ENCODE peak calls at places on chromosomes 5 and 9, in eight cellular contexts. B, C, U, W, T, Z, G and P are unnamed samples.

GRCh38 chr9:13901176-13901575 is 412.8 kb downstream of the NFIB start:
- DNase-seq in B (no peak), W (no peak), T (no peak), U (no peak), G (no peak), C (no peak), Z (no peak), P (no peak)

GRCh38 chr9:72442212-72442607 is 77.2 kb upstream of the ZFAND5 start:
- DNase-seq in W (no peak), C (peak; percentile 73), G (no peak), U (peak; percentile 86), B (no peak), T (no peak), Z (no peak), P (peak; percentile 88)

GRCh38 chr5:3615829-3616228 is 20.2 kb downstream of the IRX1 start:
- DNase-seq in G (no peak), Z (no peak), U (no peak), W (no peak), T (no peak), C (no peak), B (no peak), P (no peak)

GRCh38 chr9:77648458-77649108 is 461 bp upstream of the GNA14 start:
- DNase-seq in B (peak; percentile 90), U (peak; percentile 24), W (no peak), C (no peak), G (peak; percentile 23), Z (peak; percentile 68), T (no peak), P (peak; percentile 36)

GRCh38 chr5:64872044-64872443 is 103.3 kb downstream of the CWC27 start:
- DNase-seq in W (no peak), C (no peak), U (peak; percentile 31), T (no peak), Z (no peak), B (no peak), G (no peak), P (peak; percentile 8)

GRCh38 chr9:35548571-35548970 is 56.5 kb upstream of the TESK1 start:
- DNase-seq in G (no peak), B (no peak), C (no peak), U (peak; percentile 63), T (no peak), W (no peak), Z (no peak), P (peak; percentile 28)

GRCh38 chr5:95861221-95861857 is 38.8 kb upstream of the GLRX start:
- DNase-seq in B (peak; percentile 76), Z (peak; percentile 76), W (no peak), C (peak; percentile 78), U (peak; percentile 98), G (peak; percentile 30), T (no peak), P (peak; percentile 98)

GRCh38 chr5:77064040-77064439 is 23.0 kb downstream of the ZBED3 start:
- DNase-seq in U (no peak), Z (no peak), B (no peak), C (no peak), G (no peak), W (no peak), T (no peak), P (no peak)

GRCh38 chr5:72172832-72173231 is 65.6 kb downstream of the MAP1B start:
- DNase-seq in G (no peak), B (no peak), Z (no peak), W (no peak), T (no peak), C (no peak), U (no peak), P (no peak)

GRCh38 chr9:89555426-89556375 is 49.1 kb upstream of the GADD45G start:
- DNase-seq in C (no peak), Z (no peak), W (no peak), B (no peak), U (no peak), T (no peak), G (no peak), P (no peak)

GRCh38 chr9:130330202-130330601 is 64.6 kb downstream of the HMCN2 start:
- DNase-seq in U (no peak), W (no peak), T (no peak), G (no peak), Z (no peak), C (no peak), B (peak; percentile 57), P (no peak)

GRCh38 chr5:56900395-56900794 is 9.0 kb upstream of the SETD9 start:
- DNase-seq in U (peak; percentile 52), B (no peak), W (no peak), Z (no peak), C (no peak), T (no peak), G (no peak), P (peak; percentile 38)

GRCh38 chr5:56896761-56897160 is 12.6 kb upstream of the SETD9 start:
- DNase-seq in Z (no peak), W (no peak), B (no peak), U (no peak), C (no peak), G (no peak), T (no peak), P (peak; percentile 11)

GRCh38 chr5:56898213-56898612 is 11.2 kb upstream of the SETD9 start:
- DNase-seq in G (no peak), T (no peak), Z (no peak), C (no peak), U (no peak), W (no peak), B (no peak), P (no peak)

DNA sequence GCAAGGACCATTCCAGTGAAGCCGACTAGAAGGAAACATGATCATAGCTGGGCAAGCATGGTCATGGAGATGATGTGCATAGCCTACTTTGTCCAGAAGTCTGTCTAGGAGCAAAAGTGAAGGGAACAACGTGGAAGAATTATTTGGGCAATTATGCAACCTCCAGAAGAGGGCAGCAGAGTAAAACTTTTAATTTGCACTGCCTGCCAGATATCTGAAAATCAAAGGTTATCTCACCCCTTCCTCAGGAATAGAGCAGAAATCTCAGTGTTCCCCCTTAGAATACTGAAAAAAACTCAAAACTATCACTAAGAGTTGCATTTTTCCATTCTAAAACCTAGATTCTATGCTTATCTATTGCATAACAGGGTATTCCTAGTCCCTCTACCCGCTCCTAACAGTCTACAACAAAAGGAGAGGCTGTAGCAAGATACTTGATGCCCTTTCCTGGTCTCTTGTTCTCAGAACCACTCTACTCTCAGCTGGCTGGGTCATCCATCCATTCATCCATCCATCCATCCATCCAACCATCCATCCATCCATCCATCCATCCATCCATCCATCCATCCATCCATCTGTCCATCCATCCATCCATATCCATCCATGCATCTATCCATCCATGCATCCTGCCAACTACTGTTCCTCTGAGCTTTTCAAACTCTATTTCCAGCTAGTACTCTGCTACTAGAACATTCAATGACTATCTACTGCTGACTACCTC is 8.4 kb upstream of the SETD9 start:
- DNase-seq in T (peak; percentile 22), C (peak; percentile 55), G (peak; percentile 48), Z (no peak), W (no peak), B (no peak), U (peak; percentile 68), P (peak; percentile 65)
- H3K4me3 ChIP-seq in T (no peak overlapping the region), C (no peak overlapping the region), G (no peak overlapping the region), Z (no peak overlapping the region), W (no peak overlapping the region), B (no peak overlapping the region), U (no peak overlapping the region), P (no peak overlapping the region)

GRCh38 chr9:137300607-137301085 is 1.4 kb downstream of the NRARP start:
- DNase-seq in C (no peak), B (peak; percentile 57), G (peak; percentile 39), W (no peak), Z (no peak), U (no peak), T (peak; percentile 52), P (no peak)

GRCh38 chr9:137298401-137298982 is 3.6 kb downstream of the NRARP start:
- DNase-seq in Z (no peak), C (no peak), W (no peak), G (no peak), U (no peak), B (peak; percentile 81), T (no peak), P (peak; percentile 54)

GRCh38 chr9:137299938-137300337 is 2.1 kb downstream of the NRARP start:
- DNase-seq in B (peak; percentile 78), Z (no peak), W (no peak), C (no peak), U (no peak), G (peak; percentile 53), T (no peak), P (no peak)

GRCh38 chr9:137297966-137298365 is 4.1 kb downstream of the NRARP start:
- DNase-seq in C (no peak), Z (no peak), U (no peak), W (no peak), G (no peak), B (peak; percentile 45), T (no peak), P (no peak)

DNA sequence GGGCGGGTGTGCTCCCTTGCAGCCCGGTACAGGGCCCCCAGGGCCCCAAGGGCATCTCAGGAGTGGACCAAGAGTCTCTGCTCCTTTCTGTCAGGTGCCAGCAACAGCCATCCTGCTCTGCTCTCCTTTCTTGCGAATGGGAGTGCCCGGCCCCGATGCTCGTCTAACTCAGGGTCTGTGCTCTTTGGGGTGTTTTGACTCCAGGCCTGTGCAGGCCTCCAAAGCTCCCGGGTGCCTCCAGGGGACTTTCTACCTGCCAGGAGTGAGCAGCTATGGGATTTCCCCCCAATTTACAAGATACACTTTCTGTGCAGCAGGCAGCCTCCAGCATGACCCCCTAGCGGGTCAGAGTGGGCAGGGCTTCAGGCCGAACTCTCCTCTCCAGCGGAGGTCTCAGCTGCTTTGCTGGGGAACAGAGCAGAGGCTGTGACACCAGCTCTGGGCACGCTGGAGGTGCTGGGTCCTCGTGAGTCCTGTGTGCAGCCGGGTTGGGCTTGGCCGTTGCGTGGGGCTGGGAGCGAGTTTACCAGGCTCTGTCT is 3.0 kb downstream of the NRARP start:
- DNase-seq in B (peak; percentile 60), W (no peak), G (peak; percentile 48), U (no peak), C (no peak), Z (no peak), T (no peak), P (no peak)
- H3K4me3 ChIP-seq in B (peak overlapping the region; percentile 76), W (no peak overlapping the region), G (no peak overlapping the region), U (no peak overlapping the region), C (no peak overlapping the region), Z (no peak overlapping the region), T (no peak overlapping the region), P (no peak overlapping the region)

GRCh38 chr9:84807870-84808385 is 138.4 kb downstream of the NTRK2 start:
- DNase-seq in U (no peak), B (no peak), C (no peak), T (no peak), W (no peak), G (no peak), Z (no peak), P (no peak)

GRCh38 chr9:84808416-84808815 is 138.9 kb downstream of the NTRK2 start:
- DNase-seq in B (no peak), G (no peak), T (no peak), W (no peak), U (no peak), Z (no peak), C (no peak), P (no peak)

GRCh38 chr9:84799231-84799630 is 129.7 kb downstream of the NTRK2 start:
- DNase-seq in Z (no peak), U (no peak), B (no peak), G (no peak), T (no peak), W (no peak), C (no peak), P (no peak)

GRCh38 chr9:84804948-84805694 is 135.6 kb downstream of the NTRK2 start:
- DNase-seq in G (no peak), U (no peak), W (no peak), Z (no peak), T (no peak), B (no peak), C (no peak), P (peak; percentile 2)
- H3K4me3 ChIP-seq in G (no peak overlapping the region), U (no peak overlapping the region), W (no peak overlapping the region), Z (no peak overlapping the region), T (no peak overlapping the region), B (no peak overlapping the region), C (no peak overlapping the region), P (no peak overlapping the region)

GRCh38 chr9:128124873-128125574 is 2.5 kb downstream of the PTGES2 start:
- DNase-seq in T (no peak), U (peak; percentile 74), W (peak; percentile 21), G (peak; percentile 59), C (peak; percentile 33), B (peak; percentile 87), Z (peak; percentile 67), P (peak; percentile 57)
- H3K4me3 ChIP-seq in T (peak overlapping the region; percentile 98), U (no peak overlapping the region), W (no peak overlapping the region), G (no peak overlapping the region), C (no peak overlapping the region), B (no peak overlapping the region), Z (no peak overlapping the region), P (no peak overlapping the region)